ENCODE peak calls at places on chromosomes 3 and 15, in nine cellular contexts. S is CD8-positive, alpha-beta T cell; X is GM12865; L is kidney; I is transverse colon; Q is cardiac fibroblast; D is lung; K is prostate gland; G is lower lobe of right lung. V is an unnamed sample.

GRCh38 chr3:77421916-77422315 is 382.0 kb downstream of the ROBO2 start:
- DNase-seq in S (no peak), X (no peak), L (no peak), I (no peak), Q (no peak), D (no peak), K (no peak), G (no peak), V (no peak)

GRCh38 chr3:183285828-183286457 is 32.9 kb downstream of the B3GNT5 start:
- DNase-seq in S (peak), X (peak), L (peak), I (peak), Q (peak), D (peak), K (peak), G (peak), V (peak)

GRCh38 chr3:54960736-54961135 is 32.9 kb upstream of the LRTM1 start:
- DNase-seq in S (no peak), X (no peak), L (no peak), I (no peak), Q (no peak), D (no peak), K (no peak), G (no peak), V (no peak)

GRCh38 chr3:171439996-171440395 is 20.2 kb downstream of the TNIK start:
- DNase-seq in S (no peak), X (no peak), L (no peak), I (no peak), Q (peak), D (no peak), K (no peak), G (no peak), V (no peak)

GRCh38 chr3:186815490-186815889 is 9.2 kb upstream of the RFC4 start:
- DNase-seq in S (no peak), X (no peak), L (no peak), I (no peak), Q (peak), D (no peak), K (no peak), G (no peak), V (peak)

GRCh38 chr3:113898892-113899291 is 48.9 kb upstream of the ZDHHC23 start:
- DNase-seq in S (no peak), X (no peak), L (no peak), I (no peak), Q (peak), D (no peak), K (no peak), G (no peak), V (peak)

GRCh38 chr3:135970500-135971116 is 5.1 kb downstream of the PPP2R3A start:
- DNase-seq in S (no peak), X (no peak), L (no peak), I (no peak), Q (peak), D (no peak), K (no peak), G (no peak), V (peak)

GRCh38 chr3:179181993-179182551 is 33.9 kb downstream of the PIK3CA start:
- DNase-seq in S (no peak), X (no peak), L (no peak), I (no peak), Q (peak), D (no peak), K (no peak), G (no peak), V (no peak)

GRCh38 chr15:87591521-87591920 is 665.0 kb downstream of the NTRK3 start:
- DNase-seq in S (no peak), X (no peak), L (no peak), I (no peak), Q (no peak), D (no peak), K (no peak), G (no peak), V (no peak)

GRCh38 chr15:40338041-40338657 is 2.6 kb downstream of the CCDC9B start:
- DNase-seq in S (peak), X (peak), L (peak), I (peak), Q (peak), D (peak), K (no peak), G (peak), V (peak)

GRCh38 chr3:194561306-194561974 is 71.8 kb downstream of the TMEM44 start:
- DNase-seq in S (no peak), X (no peak), L (no peak), I (no peak), Q (peak), D (no peak), K (no peak), G (no peak), V (peak)

GRCh38 chr3:106176734-106177133 is 307.9 kb upstream of the CBLB start:
- DNase-seq in S (peak), X (peak), L (no peak), I (no peak), Q (peak), D (no peak), K (no peak), G (no peak), V (peak)

GRCh38 chr3:104909721-104910120 is 457.0 kb upstream of the ALCAM start:
- DNase-seq in S (no peak), X (peak), L (no peak), I (no peak), Q (peak), D (no peak), K (no peak), G (no peak), V (no peak)

GRCh38 chr15:72584006-72584405 is 70.5 kb upstream of the GOLGA6B start:
- DNase-seq in S (no peak), X (no peak), L (no peak), I (no peak), Q (no peak), D (no peak), K (no peak), G (no peak), V (no peak)

GRCh38 chr3:10783360-10784346 is 32.4 kb upstream of the SLC6A11 start:
- DNase-seq in S (no peak), X (peak), L (no peak), I (no peak), Q (peak), D (no peak), K (no peak), G (no peak), V (peak)

GRCh38 chr15:68402432-68403160 is 29.4 kb downstream of the ITGA11 start:
- DNase-seq in S (no peak), X (no peak), L (no peak), I (no peak), Q (no peak), D (no peak), K (no peak), G (no peak), V (no peak)

GRCh38 chr15:79091204-79091867 is 756 bp upstream of the RASGRF1 start:
- DNase-seq in S (no peak), X (peak), L (no peak), I (no peak), Q (peak), D (no peak), K (no peak), G (no peak), V (no peak)

GRCh38 chr15:60745469-60745971 is 266.6 kb upstream of the ICE2 start:
- DNase-seq in S (no peak), X (no peak), L (peak), I (peak), Q (peak), D (no peak), K (no peak), G (no peak), V (peak)

GRCh38 chr15:75902129-75902557 is 1.5 kb upstream of the FBXO22 start:
- DNase-seq in S (no peak), X (no peak), L (no peak), I (no peak), Q (no peak), D (no peak), K (no peak), G (no peak), V (no peak)

GRCh38 chr3:31981206-31982181 is at the start of the genes OSBPL10 and ZNF860:
- DNase-seq in S (no peak), X (peak), L (peak), I (peak), Q (peak), D (peak), K (peak), G (peak), V (peak)

GRCh38 chr3:187651282-187651681 is 18.9 kb downstream of the SST start:
- DNase-seq in S (no peak), X (no peak), L (no peak), I (no peak), Q (no peak), D (no peak), K (no peak), G (no peak), V (no peak)

GRCh38 chr15:70521576-70522322 is 241.6 kb downstream of the UACA start:
- DNase-seq in S (no peak), X (no peak), L (no peak), I (no peak), Q (no peak), D (no peak), K (no peak), G (no peak), V (no peak)

GRCh38 chr15:69498987-69499386 is 46.4 kb downstream of the RPLP1 start:
- DNase-seq in S (no peak), X (no peak), L (no peak), I (no peak), Q (no peak), D (no peak), K (no peak), G (no peak), V (no peak)

GRCh38 chr3:194369522-194370279 is at the start of gene LRRC15:
- DNase-seq in S (no peak), X (no peak), L (peak), I (peak), Q (peak), D (no peak), K (no peak), G (no peak), V (peak)

GRCh38 chr3:36373084-36373483 is 7.2 kb upstream of the STAC start:
- DNase-seq in S (no peak), X (no peak), L (no peak), I (no peak), Q (peak), D (no peak), K (no peak), G (no peak), V (peak)

GRCh38 chr3:19074257-19074938 is 73.9 kb upstream of the KCNH8 start:
- DNase-seq in S (no peak), X (no peak), L (no peak), I (no peak), Q (no peak), D (no peak), K (no peak), G (no peak), V (no peak)

GRCh38 chr3:72368331-72368975 is 479.8 kb downstream of the SHQ1 start:
- DNase-seq in S (no peak), X (no peak), L (no peak), I (no peak), Q (no peak), D (no peak), K (no peak), G (no peak), V (no peak)

GRCh38 chr3:72373139-72373538 is 475.1 kb downstream of the SHQ1 start:
- DNase-seq in S (no peak), X (no peak), L (no peak), I (no peak), Q (no peak), D (no peak), K (no peak), G (no peak), V (no peak)

GRCh38 chr3:72375237-72376154 is 472.7 kb downstream of the SHQ1 start:
- DNase-seq in S (no peak), X (peak), L (no peak), I (no peak), Q (no peak), D (no peak), K (no peak), G (no peak), V (no peak)

GRCh38 chr3:72372161-72372560 is 476.1 kb downstream of the SHQ1 start:
- DNase-seq in S (no peak), X (no peak), L (no peak), I (no peak), Q (no peak), D (no peak), K (no peak), G (no peak), V (no peak)

DNA sequence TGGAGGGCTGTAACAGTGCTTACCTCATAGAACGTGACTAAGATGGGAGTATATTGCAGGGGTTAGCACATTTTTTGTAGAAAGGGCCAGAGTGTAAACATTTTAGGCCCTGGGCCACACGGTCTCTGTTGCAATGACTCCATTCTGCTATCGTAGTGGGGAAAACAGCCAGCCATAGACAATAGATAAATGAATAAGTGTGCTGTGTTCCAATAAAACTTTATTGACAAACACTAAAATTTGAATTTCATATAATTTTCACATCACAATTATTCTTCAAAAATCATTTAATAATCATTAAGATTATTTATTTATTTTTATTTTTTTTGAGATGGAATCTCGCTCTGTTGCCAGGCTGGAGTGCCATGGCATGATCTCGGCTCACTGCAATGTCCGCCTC is 478.6 kb downstream of the SHQ1 start:
- DNase-seq in S (no peak), X (no peak), L (no peak), I (no peak), Q (no peak), D (no peak), K (no peak), G (no peak), V (no peak)
- TF ChIP-seq CTCF in S (no peak), X (no peak), L (no peak), I (no peak), Q (no peak), D (no peak), K (no peak), G (no peak), V (no peak)

GRCh38 chr3:155682437-155682836 is 62.4 kb downstream of the PLCH1 start:
- DNase-seq in S (no peak), X (no peak), L (no peak), I (no peak), Q (no peak), D (no peak), K (no peak), G (no peak), V (no peak)
- H3K4me3 ChIP-seq in S (no peak), X (no peak), L (no peak), I (no peak), Q (no peak), D (no peak), K (no peak), G (no peak), V (no peak)

GRCh38 chr3:87006844-87007439 is 16.0 kb upstream of the VGLL3 start:
- DNase-seq in S (no peak), X (no peak), L (no peak), I (no peak), Q (peak), D (no peak), K (no peak), G (no peak), V (peak)
- TF ChIP-seq CTCF in S (no peak), X (no peak), L (no peak), I (peak), Q (peak), D (no peak), K (no peak), G (no peak), V (peak)

GRCh38 chr3:43484926-43485488 is 136.8 kb downstream of the ANO10 start:
- DNase-seq in S (no peak), X (no peak), L (peak), I (no peak), Q (no peak), D (no peak), K (no peak), G (no peak), V (no peak)
- H3K4me3 ChIP-seq in S (no peak), X (no peak), L (no peak), I (no peak), Q (no peak), D (no peak), K (no peak), G (no peak), V (no peak)

GRCh38 chr3:124923833-124924232 is 10.7 kb downstream of the MUC13 start:
- DNase-seq in S (no peak), X (no peak), L (no peak), I (no peak), Q (peak), D (no peak), K (no peak), G (no peak), V (peak)
- TF ChIP-seq CTCF in S (no peak), X (peak), L (no peak), I (no peak), Q (peak), D (no peak), K (no peak), G (peak), V (peak)

GRCh38 chr15:89369548-89369947 is 34.9 kb upstream of the POLG start:
- DNase-seq in S (no peak), X (no peak), L (no peak), I (no peak), Q (no peak), D (no peak), K (no peak), G (no peak), V (no peak)

GRCh38 chr15:89366656-89367393 is 32.2 kb upstream of the POLG start:
- DNase-seq in S (no peak), X (no peak), L (no peak), I (no peak), Q (no peak), D (no peak), K (no peak), G (no peak), V (no peak)

GRCh38 chr15:89365457-89366055 is 30.9 kb upstream of the POLG start:
- DNase-seq in S (no peak), X (no peak), L (no peak), I (no peak), Q (no peak), D (no peak), K (no peak), G (no peak), V (no peak)

GRCh38 chr15:89368566-89369223 is 34.1 kb upstream of the POLG start:
- DNase-seq in S (no peak), X (no peak), L (no peak), I (no peak), Q (no peak), D (no peak), K (no peak), G (no peak), V (no peak)

GRCh38 chr15:89367485-89368451 is 33.1 kb upstream of the POLG start:
- DNase-seq in S (no peak), X (no peak), L (no peak), I (no peak), Q (peak), D (no peak), K (no peak), G (no peak), V (no peak)
- H3K4me3 ChIP-seq in S (no peak), X (no peak), L (no peak), I (no peak), Q (no peak), D (no peak), K (no peak), G (peak), V (no peak)

DNA sequence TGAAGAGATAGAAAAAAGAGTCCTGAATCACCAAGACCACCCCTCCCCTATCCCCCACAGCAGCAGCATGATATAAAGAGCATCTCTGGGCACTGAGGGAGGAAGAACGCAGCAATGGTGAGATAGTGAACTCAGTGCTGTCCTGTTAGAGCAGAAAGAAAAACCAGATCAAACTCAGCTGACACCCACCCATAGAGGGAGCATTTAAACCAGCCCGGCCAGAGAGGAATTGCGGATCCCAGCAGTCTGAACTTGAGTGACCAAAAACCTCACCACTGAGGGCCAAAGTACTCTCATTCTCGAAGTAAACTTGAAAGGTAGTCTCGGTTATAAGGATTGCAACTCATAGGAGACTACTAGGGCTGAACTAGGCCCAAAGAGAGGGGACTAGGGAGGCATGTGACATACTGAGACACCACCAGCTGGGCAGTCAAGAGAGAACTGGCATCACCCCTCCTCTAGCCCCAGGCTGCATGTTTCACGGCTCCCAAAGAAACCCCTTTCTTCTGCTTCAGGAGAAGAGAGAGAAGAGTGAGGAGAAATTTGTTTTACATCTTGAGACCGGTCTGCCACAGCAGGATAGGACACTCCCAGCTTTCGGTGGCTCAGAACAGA is 39.2 kb upstream of the TGFBR2 start:
- DNase-seq in S (no peak), X (no peak), L (no peak), I (no peak), Q (no peak), D (no peak), K (no peak), G (no peak), V (no peak)
- TF ChIP-seq CTCF in S (no peak), X (no peak), L (peak), I (no peak), Q (no peak), D (no peak), K (no peak), G (no peak), V (no peak)

GRCh38 chr15:50187997-50188396 is 6.0 kb downstream of the SLC27A2 start:
- DNase-seq in S (no peak), X (no peak), L (no peak), I (no peak), Q (no peak), D (no peak), K (no peak), G (no peak), V (no peak)
- H3K4me3 ChIP-seq in S (no peak), X (no peak), L (no peak), I (no peak), Q (no peak), D (no peak), K (no peak), G (no peak), V (no peak)

DNA sequence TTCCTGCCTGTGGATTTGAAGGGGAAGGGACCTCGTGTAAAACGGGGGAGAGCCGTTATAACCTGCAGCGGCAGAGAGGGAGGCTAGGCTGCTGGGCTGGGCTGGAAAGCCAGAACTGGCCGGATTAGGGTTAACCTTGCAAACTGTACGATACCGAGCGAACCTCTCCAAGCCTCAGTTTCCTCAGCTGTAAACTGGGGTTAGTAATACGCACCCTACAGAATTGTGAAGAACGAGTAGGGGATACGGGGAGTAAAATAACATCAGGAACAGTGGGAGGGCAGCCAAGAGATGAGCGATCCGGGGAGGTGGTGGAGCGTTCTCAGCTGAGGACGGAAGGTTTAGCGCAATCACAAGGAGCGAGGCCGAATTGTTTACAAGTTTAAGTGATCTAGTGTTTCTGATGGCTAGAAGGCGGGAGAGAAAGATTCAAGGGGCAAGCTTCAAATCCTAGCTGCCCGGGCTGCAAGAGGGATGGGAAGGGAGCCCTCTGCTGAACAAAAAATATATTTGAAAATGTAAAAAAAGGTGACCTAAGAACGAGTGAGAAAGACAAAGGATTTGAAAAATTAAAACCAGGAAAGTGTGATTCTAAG is 768 bp upstream of the SEMA5B start:
- DNase-seq in S (no peak), X (peak), L (no peak), I (peak), Q (peak), D (no peak), K (peak), G (no peak), V (peak)
- TF ChIP-seq CTCF in S (peak), X (peak), L (peak), I (peak), Q (peak), D (peak), K (no peak), G (peak), V (peak)

DNA sequence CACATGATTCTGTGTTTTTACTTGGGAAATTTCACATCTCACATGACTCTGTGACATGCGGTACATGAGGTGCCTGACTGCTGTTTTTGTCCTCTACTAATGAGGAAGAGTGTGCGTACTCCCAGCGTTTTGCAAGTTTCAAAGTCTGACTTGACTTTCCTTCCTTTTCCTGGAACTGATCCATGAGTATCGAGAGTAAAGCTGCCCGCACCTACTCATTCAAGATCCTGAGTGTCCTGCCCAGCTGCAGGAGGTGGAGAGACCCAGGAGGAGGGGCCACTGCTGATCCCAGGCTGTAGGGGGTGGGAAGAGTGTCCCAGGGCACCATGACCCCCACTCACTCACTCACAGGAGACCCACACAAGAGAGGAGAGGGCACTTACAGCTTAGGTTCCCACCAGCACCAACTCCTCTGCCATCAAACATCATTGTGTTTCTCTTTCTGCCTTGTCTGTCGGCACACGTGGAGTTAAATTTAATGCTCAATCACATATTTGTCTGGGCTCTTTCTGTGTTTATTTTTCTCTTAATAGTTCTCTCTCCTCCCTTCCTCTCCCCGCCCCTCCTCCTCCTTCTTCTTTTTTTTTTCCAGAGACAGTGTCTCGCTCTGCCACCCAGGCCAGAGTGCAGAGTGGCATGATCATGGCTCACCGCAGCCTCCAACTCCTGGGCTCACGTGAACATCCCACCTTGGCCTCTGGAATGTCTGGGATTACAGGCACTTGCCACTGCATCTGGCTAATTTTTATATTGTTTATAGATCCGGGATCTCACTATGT is 1.4 kb downstream of the CCR5AS start:
- DNase-seq in S (no peak), X (no peak), L (no peak), I (peak), Q (no peak), D (peak), K (peak), G (peak), V (no peak)
- H3K4me3 ChIP-seq in S (no peak), X (no peak), L (peak), I (no peak), Q (no peak), D (no peak), K (no peak), G (peak), V (no peak)

V was measured in fibroblast of the aortic adventitia.